ENCODE peak calls at places on chromosomes 2 and 18, in nine cellular contexts. V, P, O, J, Y, C, N, Z and E are unnamed samples.

GRCh38 chr2:26609839-26610277 is 31.3 kb downstream of the CIB4 start:
- DNase-seq in N (no peak), J (no peak), Z (no peak), O (no peak), P (peak), Y (no peak), C (no peak), V (no peak), E (no peak)

GRCh38 chr2:234555616-234556249 is 58.9 kb upstream of the ARL4C start:
- DNase-seq in O (no peak), J (no peak), V (no peak), Z (no peak), C (peak), P (no peak), N (no peak), Y (no peak), E (no peak)

GRCh38 chr18:48924621-48925601 is 25.9 kb downstream of the SMAD7 start:
- DNase-seq in Y (no peak), N (no peak), P (no peak), O (no peak), V (no peak), J (no peak), Z (no peak), C (no peak), E (no peak)

GRCh38 chr2:69291004-69291650 is 95.9 kb downstream of the GFPT1 start:
- DNase-seq in Z (no peak), N (no peak), Y (peak), O (no peak), P (no peak), C (peak), J (no peak), V (no peak), E (no peak)

GRCh38 chr2:39725401-39725800 is 53.7 kb downstream of the THUMPD2 start:
- DNase-seq in N (no peak), P (no peak), J (no peak), Z (no peak), V (no peak), O (no peak), Y (no peak), C (no peak), E (no peak)

GRCh38 chr18:79906706-79907105 is 44.7 kb downstream of the SLC66A2 start:
- DNase-seq in O (no peak), Y (no peak), J (no peak), Z (no peak), P (no peak), C (no peak), N (no peak), V (no peak), E (no peak)

GRCh38 chr2:229300814-229301213 is 29.7 kb upstream of the PID1 start:
- DNase-seq in J (no peak), C (peak), V (no peak), Y (no peak), O (no peak), N (no peak), Z (no peak), P (no peak), E (no peak)

GRCh38 chr2:58097025-58097424 is 50.4 kb downstream of the VRK2 start:
- DNase-seq in P (no peak), O (no peak), J (no peak), C (no peak), V (no peak), N (no peak), Z (no peak), Y (no peak), E (no peak)

GRCh38 chr2:36058076-36058475 is 297.5 kb upstream of the CRIM1 start:
- DNase-seq in Y (no peak), O (no peak), N (no peak), C (no peak), V (no peak), J (no peak), P (no peak), Z (no peak), E (no peak)